ENCODE peak calls at places on chromosomes 13 and 19, in five cellular contexts. B is NCI-H1436; V is CD8-positive, alpha-beta memory T cell; J is NCI-H2081; G is NCI-H1417. W is an unnamed sample.

GRCh38 chr13:45817833-45818232 is 33.7 kb downstream of the SIAH3 start:
- DNase-seq in B (no peak), V (no peak), J (no peak), G (no peak), W (no peak)

GRCh38 chr19:44212865-44213346 is 574 bp downstream of the ZNF227 start:
- DNase-seq in B (no peak), V (no peak), J (peak), G (no peak), W (no peak)

GRCh38 chr19:36009220-36009619 is 607 bp upstream of the SYNE4 start:
- DNase-seq in B (peak), V (peak), J (peak), G (peak), W (peak)

GRCh38 chr13:43573361-43573740 is 213.4 kb downstream of the ENOX1 start:
- DNase-seq in B (no peak), V (no peak), J (no peak), G (no peak), W (no peak)

GRCh38 chr19:58196911-58197616 is 14.2 kb downstream of the ZNF274 start:
- DNase-seq in B (no peak), V (no peak), J (no peak), G (no peak), W (no peak)

GRCh38 chr19:19544257-19545127 is 6.4 kb downstream of the CILP2 start:
- DNase-seq in B (no peak), V (no peak), J (no peak), G (no peak), W (no peak)

GRCh38 chr19:38684862-38685665 is 37.6 kb downstream of the ACTN4 start:
- DNase-seq in B (no peak), V (no peak), J (no peak), G (no peak), W (no peak)

GRCh38 chr19:17419154-17419490 is 725 bp upstream of the MVB12A start:
- DNase-seq in B (no peak), V (no peak), J (no peak), G (no peak), W (no peak)

GRCh38 chr19:46945668-46946067 is 74.0 kb upstream of the NPAS1 start:
- DNase-seq in B (no peak), V (no peak), J (no peak), G (no peak), W (no peak)

GRCh38 chr13:23440821-23441608 is 7.5 kb upstream of the SACS start:
- DNase-seq in B (no peak), V (no peak), J (no peak), G (no peak), W (no peak)

GRCh38 chr19:35427187-35427586 is 20.9 kb upstream of the FFAR2 start:
- DNase-seq in B (no peak), V (no peak), J (no peak), G (no peak), W (no peak)

GRCh38 chr19:15136234-15136954 is 29.2 kb downstream of the SYDE1 start:
- DNase-seq in B (no peak), V (no peak), J (no peak), G (no peak), W (no peak)

GRCh38 chr13:97440598-97440997 is 6.6 kb downstream of the RAP2A start:
- DNase-seq in B (no peak), V (no peak), J (no peak), G (no peak), W (no peak)

GRCh38 chr13:69474286-69474685 is 633.3 kb upstream of the ATXN8OS start:
- DNase-seq in B (no peak), V (no peak), J (no peak), G (no peak), W (no peak)

GRCh38 chr13:50291611-50292010 is 276.4 kb downstream of the KCNRG start:
- DNase-seq in B (no peak), V (no peak), J (no peak), G (no peak), W (no peak)

GRCh38 chr19:38862321-38863059 is 12.7 kb upstream of the HNRNPL start:
- DNase-seq in B (peak), V (no peak), J (peak), G (peak), W (no peak)

GRCh38 chr19:37718357-37718756 is 1.2 kb downstream of the ZNF607 start:
- DNase-seq in B (no peak), V (no peak), J (no peak), G (no peak), W (no peak)

GRCh38 chr19:46746281-46746965 is at the start of gene STRN4:
- DNase-seq in B (peak), V (peak), J (peak), G (peak), W (peak)